ENCODE peak calls at places on chromosomes 13 and 19, in five cellular contexts. C is progenitor cell of endocrine pancreas; R is activated T-helper 1 cell treated with anti-CD3 and anti-CD28 coated beads, Interleukin-12 subunit alpha, Interleukin-12 subunit beta, Interleukin-2, Interleukin-4 antibody, amounts not matched to agents 30 ng/mL and 10 ng/mL and 1 ng/mL, durations not matched to agents 14 hours and 24 hours and 36 hours; Z is cardiac fibroblast; G is aorta. S is an unnamed sample.
A peak's percentile ranks its signal among the peaks of the same experiment; 100 is the strongest.

GRCh38 chr13:40792284-40793051 is 3.1 kb downstream of the SLC25A15 start:
- DNase-seq in C (no peak), R (no peak), Z (no peak), G (no peak), S (no peak)

GRCh38 chr19:10270180-10270615 is 722 bp upstream of the ICAM1 start:
- DNase-seq in C (no peak), R (peak; percentile 80), Z (peak; percentile 55), G (peak; percentile 92), S (peak; percentile 92)

GRCh38 chr19:2246801-2247361 is 2.2 kb upstream of the AMH start:
- DNase-seq in C (no peak), R (no peak), Z (peak; percentile 74), G (no peak), S (no peak)

GRCh38 chr13:114244637-114245036 is 9.9 kb downstream of the CDC16 start:
- DNase-seq in C (no peak), R (no peak), Z (no peak), G (no peak), S (no peak)

GRCh38 chr19:21603431-21604153 is 98.2 kb downstream of the ZNF429 start:
- DNase-seq in C (no peak), R (no peak), Z (no peak), G (no peak), S (no peak)

GRCh38 chr19:1001538-1002166 is 1.4 kb downstream of the GRIN3B start:
- DNase-seq in C (peak; percentile 69), R (peak; percentile 58), Z (no peak), G (no peak), S (peak; percentile 44)

GRCh38 chr19:31408460-31409124 is 59.4 kb upstream of the TSHZ3 start:
- DNase-seq in C (no peak), R (no peak), Z (peak; percentile 98), G (no peak), S (no peak)

GRCh38 chr19:18940791-18941627 is at the start of gene HOMER3:
- DNase-seq in C (peak; percentile 86), R (peak; percentile 68), Z (peak; percentile 50), G (peak; percentile 86), S (no peak)

GRCh38 chr19:45637890-45638667 is 1.1 kb downstream of the EML2 start:
- DNase-seq in C (no peak), R (no peak), Z (peak; percentile 51), G (no peak), S (no peak)

GRCh38 chr13:41199526-41199925 is 5.2 kb upstream of the KBTBD7 start:
- DNase-seq in C (no peak), R (no peak), Z (no peak), G (no peak), S (peak; percentile 72)

S was measured in HL-60.